ENCODE peak calls at places on chromosomes 5 and 9, in six cellular contexts. One of them, this sample, is unnamed.

GRCh38 chr9:70574222-70574837 is 159.9 kb upstream of the KLF9 start:
- DNase-seq in astrocyte of the cerebellum: peak
- DNase-seq in nephron progenitor cell: no peak
- DNase-seq in glutamatergic neuron: no peak
- DNase-seq in ascending aorta: no peak
- DNase-seq in cardiac muscle cell: no peak
- DNase-seq in this sample: no peak

GRCh38 chr5:139543423-139543991 is 17.6 kb upstream of the UBE2D2 start:
- DNase-seq in astrocyte of the cerebellum: no peak
- DNase-seq in nephron progenitor cell: peak
- DNase-seq in cardiac muscle cell: peak
- DNase-seq in glutamatergic neuron: peak
- DNase-seq in ascending aorta: peak
- DNase-seq in this sample: no peak

GRCh38 chr5:3602713-3603502 is 7.3 kb downstream of the IRX1 start:
- DNase-seq in nephron progenitor cell: peak
- DNase-seq in astrocyte of the cerebellum: no peak
- DNase-seq in glutamatergic neuron: peak
- DNase-seq in ascending aorta: no peak
- DNase-seq in cardiac muscle cell: peak
- DNase-seq in this sample: no peak

GRCh38 chr5:6723122-6723885 is 10.1 kb downstream of the TENT4A start:
- DNase-seq in glutamatergic neuron: no peak
- DNase-seq in cardiac muscle cell: no peak
- DNase-seq in nephron progenitor cell: no peak
- DNase-seq in astrocyte of the cerebellum: no peak
- DNase-seq in ascending aorta: no peak
- DNase-seq in this sample: no peak

GRCh38 chr5:170757182-170757601 is 26.3 kb upstream of the GABRP start:
- DNase-seq in astrocyte of the cerebellum: no peak
- DNase-seq in ascending aorta: no peak
- DNase-seq in glutamatergic neuron: no peak
- DNase-seq in cardiac muscle cell: no peak
- DNase-seq in nephron progenitor cell: no peak
- DNase-seq in this sample: no peak

GRCh38 chr9:33794560-33794959 is 801 bp upstream of the PRSS3 start:
- DNase-seq in glutamatergic neuron: no peak
- DNase-seq in ascending aorta: no peak
- DNase-seq in cardiac muscle cell: no peak
- DNase-seq in nephron progenitor cell: no peak
- DNase-seq in astrocyte of the cerebellum: no peak
- DNase-seq in this sample: no peak

GRCh38 chr9:16368425-16369087 is 501.9 kb downstream of the BNC2 start:
- DNase-seq in glutamatergic neuron: no peak
- DNase-seq in nephron progenitor cell: no peak
- DNase-seq in ascending aorta: no peak
- DNase-seq in cardiac muscle cell: no peak
- DNase-seq in astrocyte of the cerebellum: no peak
- DNase-seq in this sample: no peak

GRCh38 chr5:125112196-125112595 is 365.8 kb upstream of the ZNF608 start:
- DNase-seq in astrocyte of the cerebellum: no peak
- DNase-seq in glutamatergic neuron: no peak
- DNase-seq in nephron progenitor cell: no peak
- DNase-seq in ascending aorta: no peak
- DNase-seq in cardiac muscle cell: no peak
- DNase-seq in this sample: no peak

GRCh38 chr9:112489876-112490661 is 3.4 kb downstream of the KIAA1958 start:
- DNase-seq in cardiac muscle cell: no peak
- DNase-seq in nephron progenitor cell: no peak
- DNase-seq in astrocyte of the cerebellum: peak
- DNase-seq in glutamatergic neuron: no peak
- DNase-seq in ascending aorta: no peak
- DNase-seq in this sample: no peak

GRCh38 chr9:116855881-116856662 is 169.0 kb downstream of the TRIM32 start:
- DNase-seq in cardiac muscle cell: no peak
- DNase-seq in astrocyte of the cerebellum: no peak
- DNase-seq in ascending aorta: no peak
- DNase-seq in glutamatergic neuron: no peak
- DNase-seq in nephron progenitor cell: no peak
- DNase-seq in this sample: no peak

GRCh38 chr9:4738866-4739586 is 2.0 kb downstream of the AK3 start:
- DNase-seq in astrocyte of the cerebellum: no peak
- DNase-seq in cardiac muscle cell: no peak
- DNase-seq in ascending aorta: no peak
- DNase-seq in glutamatergic neuron: no peak
- DNase-seq in nephron progenitor cell: no peak
- DNase-seq in this sample: no peak

GRCh38 chr9:84340535-84340934 is at the start of gene SLC28A3:
- DNase-seq in glutamatergic neuron: no peak
- DNase-seq in ascending aorta: no peak
- DNase-seq in cardiac muscle cell: no peak
- DNase-seq in astrocyte of the cerebellum: no peak
- DNase-seq in nephron progenitor cell: no peak
- DNase-seq in this sample: no peak

GRCh38 chr9:74742792-74743389 is 144.8 kb downstream of the TRPM6 start:
- DNase-seq in cardiac muscle cell: peak
- DNase-seq in astrocyte of the cerebellum: no peak
- DNase-seq in ascending aorta: no peak
- DNase-seq in nephron progenitor cell: peak
- DNase-seq in glutamatergic neuron: peak
- DNase-seq in this sample: no peak

GRCh38 chr5:40909233-40909632 is at the start of gene C7:
- DNase-seq in ascending aorta: no peak
- DNase-seq in cardiac muscle cell: peak
- DNase-seq in nephron progenitor cell: no peak
- DNase-seq in glutamatergic neuron: no peak
- DNase-seq in astrocyte of the cerebellum: no peak
- DNase-seq in this sample: no peak

GRCh38 chr5:83471405-83472212 is at the start of gene VCAN:
- DNase-seq in nephron progenitor cell: peak
- DNase-seq in cardiac muscle cell: peak
- DNase-seq in astrocyte of the cerebellum: peak
- DNase-seq in ascending aorta: peak
- DNase-seq in glutamatergic neuron: peak
- DNase-seq in this sample: no peak

GRCh38 chr5:171162602-171163001 is 146.4 kb upstream of the TLX3 start:
- DNase-seq in astrocyte of the cerebellum: no peak
- DNase-seq in ascending aorta: no peak
- DNase-seq in glutamatergic neuron: peak
- DNase-seq in cardiac muscle cell: peak
- DNase-seq in nephron progenitor cell: peak
- DNase-seq in this sample: no peak

GRCh38 chr9:109238677-109239076 is 71.6 kb upstream of the FRRS1L start:
- DNase-seq in nephron progenitor cell: no peak
- DNase-seq in astrocyte of the cerebellum: no peak
- DNase-seq in ascending aorta: no peak
- DNase-seq in cardiac muscle cell: no peak
- DNase-seq in glutamatergic neuron: no peak
- DNase-seq in this sample: no peak

GRCh38 chr5:154467655-154468354 is 10.2 kb downstream of the HAND1 start:
- DNase-seq in astrocyte of the cerebellum: peak
- DNase-seq in ascending aorta: no peak
- DNase-seq in nephron progenitor cell: peak
- DNase-seq in glutamatergic neuron: peak
- DNase-seq in cardiac muscle cell: peak
- DNase-seq in this sample: peak

DNA sequence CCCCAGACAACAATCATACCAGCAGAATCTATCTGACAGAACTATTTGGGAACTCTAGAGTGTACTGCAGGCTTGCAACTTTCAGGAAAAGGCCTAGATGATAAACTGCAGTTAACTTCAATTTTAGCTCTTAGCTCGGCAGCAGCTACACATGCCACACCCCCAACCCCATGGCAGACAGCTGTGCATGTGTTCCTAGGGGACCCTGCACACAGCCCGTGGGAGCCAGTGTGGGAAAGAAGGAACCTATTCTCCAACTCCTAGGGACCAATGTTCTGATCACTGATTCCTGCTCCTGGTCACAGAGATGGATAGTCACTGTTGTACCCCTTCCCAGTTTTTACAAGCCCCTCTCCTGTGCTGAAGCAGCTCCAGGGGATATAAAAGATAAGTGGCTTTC is 179.6 kb downstream of the DRD1 start:
- DNase-seq in ascending aorta: no peak
- DNase-seq in cardiac muscle cell: peak
- DNase-seq in astrocyte of the cerebellum: no peak
- DNase-seq in nephron progenitor cell: no peak
- DNase-seq in glutamatergic neuron: no peak
- DNase-seq in this sample: no peak
- TF ChIP-seq CTCF in ascending aorta: no peak
- TF ChIP-seq CTCF in cardiac muscle cell: no peak
- TF ChIP-seq CTCF in astrocyte of the cerebellum: no peak
- TF ChIP-seq CTCF in nephron progenitor cell: no peak
- TF ChIP-seq CTCF in glutamatergic neuron: no peak
- TF ChIP-seq CTCF in this sample: no peak

GRCh38 chr5:134119720-134120119 is 5.2 kb downstream of the TCF7 start:
- DNase-seq in astrocyte of the cerebellum: no peak
- DNase-seq in glutamatergic neuron: no peak
- DNase-seq in ascending aorta: no peak
- DNase-seq in cardiac muscle cell: no peak
- DNase-seq in nephron progenitor cell: no peak
- DNase-seq in this sample: no peak
- TF ChIP-seq CTCF in astrocyte of the cerebellum: no peak
- TF ChIP-seq CTCF in glutamatergic neuron: no peak
- TF ChIP-seq CTCF in ascending aorta: no peak
- TF ChIP-seq CTCF in cardiac muscle cell: no peak
- TF ChIP-seq CTCF in nephron progenitor cell: no peak
- TF ChIP-seq CTCF in this sample: no peak

DNA sequence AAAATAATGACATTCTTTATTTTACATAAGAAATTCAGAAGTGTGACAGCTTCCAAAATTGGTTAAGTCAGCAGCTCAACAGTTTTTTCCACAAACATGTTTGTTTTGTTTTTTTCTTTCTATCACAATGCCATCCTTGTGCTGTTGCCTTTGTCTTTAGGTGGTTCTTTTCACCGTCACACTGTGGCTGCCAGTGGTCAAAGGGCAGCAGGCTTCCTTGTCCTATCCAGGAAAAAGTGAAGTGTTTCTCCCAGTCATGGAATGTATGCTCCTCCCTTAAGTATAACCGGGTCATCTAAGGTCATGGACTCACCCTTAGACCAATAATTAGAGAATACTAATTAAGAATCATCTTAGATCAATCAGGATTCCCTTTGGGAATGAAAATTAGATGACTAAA is 87.4 kb downstream of the SREK1 start:
- DNase-seq in nephron progenitor cell: no peak
- DNase-seq in cardiac muscle cell: no peak
- DNase-seq in astrocyte of the cerebellum: no peak
- DNase-seq in glutamatergic neuron: no peak
- DNase-seq in ascending aorta: no peak
- DNase-seq in this sample: no peak
- TF ChIP-seq CTCF in nephron progenitor cell: no peak
- TF ChIP-seq CTCF in cardiac muscle cell: no peak
- TF ChIP-seq CTCF in astrocyte of the cerebellum: no peak
- TF ChIP-seq CTCF in glutamatergic neuron: no peak
- TF ChIP-seq CTCF in ascending aorta: no peak
- TF ChIP-seq CTCF in this sample: no peak

GRCh38 chr9:97307091-97307490 is 368 bp upstream of the CCDC180 start:
- DNase-seq in glutamatergic neuron: peak
- DNase-seq in ascending aorta: no peak
- DNase-seq in cardiac muscle cell: peak
- DNase-seq in nephron progenitor cell: peak
- DNase-seq in astrocyte of the cerebellum: peak
- DNase-seq in this sample: no peak
- TF ChIP-seq CTCF in glutamatergic neuron: no peak
- TF ChIP-seq CTCF in ascending aorta: no peak
- TF ChIP-seq CTCF in cardiac muscle cell: peak
- TF ChIP-seq CTCF in nephron progenitor cell: peak
- TF ChIP-seq CTCF in astrocyte of the cerebellum: peak
- TF ChIP-seq CTCF in this sample: no peak

GRCh38 chr9:26566141-26566540 is 326.5 kb downstream of the CAAP1 start:
- DNase-seq in astrocyte of the cerebellum: no peak
- DNase-seq in nephron progenitor cell: no peak
- DNase-seq in glutamatergic neuron: no peak
- DNase-seq in ascending aorta: no peak
- DNase-seq in cardiac muscle cell: no peak
- DNase-seq in this sample: no peak
- TF ChIP-seq CTCF in astrocyte of the cerebellum: no peak
- TF ChIP-seq CTCF in nephron progenitor cell: no peak
- TF ChIP-seq CTCF in glutamatergic neuron: no peak
- TF ChIP-seq CTCF in ascending aorta: no peak
- TF ChIP-seq CTCF in cardiac muscle cell: no peak
- TF ChIP-seq CTCF in this sample: no peak

GRCh38 chr9:124410321-124410913 is 4.8 kb downstream of the PSMB7 start:
- DNase-seq in nephron progenitor cell: no peak
- DNase-seq in ascending aorta: no peak
- DNase-seq in cardiac muscle cell: no peak
- DNase-seq in glutamatergic neuron: no peak
- DNase-seq in astrocyte of the cerebellum: no peak
- DNase-seq in this sample: no peak
- TF ChIP-seq CTCF in nephron progenitor cell: peak
- TF ChIP-seq CTCF in ascending aorta: no peak
- TF ChIP-seq CTCF in cardiac muscle cell: peak
- TF ChIP-seq CTCF in glutamatergic neuron: peak
- TF ChIP-seq CTCF in astrocyte of the cerebellum: no peak
- TF ChIP-seq CTCF in this sample: no peak

DNA sequence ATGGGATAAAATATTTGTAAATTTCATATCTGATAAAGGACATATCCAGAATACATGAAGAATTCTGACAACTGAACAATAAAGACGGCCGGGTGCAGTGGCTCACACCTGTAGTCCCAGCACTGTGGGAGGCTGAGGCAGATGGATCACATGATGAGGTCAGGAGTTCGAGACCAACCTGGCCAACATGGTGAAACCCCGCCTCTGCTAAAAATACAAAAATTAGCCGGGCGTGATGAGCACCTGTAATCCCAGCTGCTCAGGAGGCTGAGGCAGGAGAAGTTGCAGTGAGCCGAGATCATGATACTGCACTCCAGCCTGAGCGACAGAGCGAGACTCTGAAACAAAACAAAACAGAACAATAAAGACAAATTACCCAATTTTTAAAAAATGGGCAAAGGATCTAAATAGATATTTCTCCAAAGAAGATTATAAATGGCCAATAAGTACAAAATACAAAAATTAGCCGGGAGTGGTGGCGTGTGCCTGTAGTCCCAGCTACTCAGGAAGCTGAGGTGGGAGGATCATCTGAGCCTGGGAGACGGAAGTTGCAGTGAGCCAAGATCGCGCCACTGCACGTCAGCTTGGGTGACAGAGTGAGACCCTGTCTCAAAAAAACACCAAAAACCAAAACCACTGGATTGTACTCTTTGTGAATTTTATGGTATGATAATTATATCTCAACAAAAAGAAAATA is 9.6 kb upstream of the NSD1 start:
- DNase-seq in cardiac muscle cell: no peak
- DNase-seq in glutamatergic neuron: no peak
- DNase-seq in nephron progenitor cell: no peak
- DNase-seq in ascending aorta: no peak
- DNase-seq in astrocyte of the cerebellum: no peak
- DNase-seq in this sample: no peak
- TF ChIP-seq CTCF in cardiac muscle cell: no peak
- TF ChIP-seq CTCF in glutamatergic neuron: no peak
- TF ChIP-seq CTCF in nephron progenitor cell: no peak
- TF ChIP-seq CTCF in ascending aorta: no peak
- TF ChIP-seq CTCF in astrocyte of the cerebellum: no peak
- TF ChIP-seq CTCF in this sample: no peak

GRCh38 chr5:12147513-12147912 is 243.3 kb upstream of the CTNND2 start:
- DNase-seq in astrocyte of the cerebellum: no peak
- DNase-seq in cardiac muscle cell: no peak
- DNase-seq in glutamatergic neuron: no peak
- DNase-seq in ascending aorta: no peak
- DNase-seq in nephron progenitor cell: no peak
- DNase-seq in this sample: no peak
- TF ChIP-seq CTCF in astrocyte of the cerebellum: no peak
- TF ChIP-seq CTCF in cardiac muscle cell: no peak
- TF ChIP-seq CTCF in glutamatergic neuron: no peak
- TF ChIP-seq CTCF in ascending aorta: no peak
- TF ChIP-seq CTCF in nephron progenitor cell: no peak
- TF ChIP-seq CTCF in this sample: no peak

This sample was measured in omental fat pad.